ENCODE peak calls at places on chromosome 4, in four cellular contexts. C, H, Z and I are unnamed samples.

GRCh38 chr4:38002451-38003071 is 42.4 kb downstream of the PTTG2 start:
- DNase-seq in C (peak; percentile 3), H (no peak), Z (no peak), I (peak; percentile 28)

GRCh38 chr4:1384675-1385372 is 21.4 kb downstream of the NKX1-1 start:
- DNase-seq in C (no peak), H (peak; percentile 34), Z (no peak), I (no peak)

GRCh38 chr4:10115271-10115656 is 1.3 kb downstream of the WDR1 start:
- DNase-seq in C (peak; percentile 90), H (peak; percentile 92), Z (no peak), I (no peak)

GRCh38 chr4:3070709-3071500 is 3.4 kb downstream of the HTT-AS start:
- DNase-seq in C (no peak), H (no peak), Z (no peak), I (no peak)

GRCh38 chr4:10656420-10656819 is 28.1 kb downstream of the CLNK start:
- DNase-seq in C (no peak), H (no peak), Z (no peak), I (no peak)

GRCh38 chr4:4296283-4296846 is 6.3 kb downstream of the ZBTB49 start:
- DNase-seq in C (no peak), H (no peak), Z (no peak), I (no peak)

GRCh38 chr4:108303488-108304177 is 134.9 kb upstream of the LEF1 start:
- DNase-seq in C (no peak), H (no peak), Z (peak; percentile 19), I (no peak)

GRCh38 chr4:165779950-165780670 is 92.9 kb upstream of the TLL1 start:
- DNase-seq in C (no peak), H (no peak), Z (no peak), I (no peak)

GRCh38 chr4:161916010-161916409 is 247.8 kb downstream of the FSTL5 start:
- DNase-seq in C (no peak), H (no peak), Z (no peak), I (no peak)

GRCh38 chr4:186297013-186297645 is 31.1 kb downstream of the F11 start:
- DNase-seq in C (peak; percentile 51), H (peak; percentile 92), Z (peak; percentile 56), I (peak; percentile 56)

GRCh38 chr4:173917255-173917960 is 366.1 kb downstream of the FBXO8 start:
- DNase-seq in C (no peak), H (no peak), Z (no peak), I (no peak)

GRCh38 chr4:127870688-127871087 is 10.0 kb upstream of the PLK4 start:
- DNase-seq in C (peak; percentile 85), H (peak; percentile 46), Z (no peak), I (no peak)

GRCh38 chr4:54077812-54078211 is 13.4 kb upstream of the CHIC2 start:
- DNase-seq in C (peak; percentile 36), H (no peak), Z (no peak), I (no peak)
- H3K4me3 ChIP-seq in C (no peak overlapping the region), H (no peak overlapping the region), Z (no peak overlapping the region), I (no peak overlapping the region)

DNA sequence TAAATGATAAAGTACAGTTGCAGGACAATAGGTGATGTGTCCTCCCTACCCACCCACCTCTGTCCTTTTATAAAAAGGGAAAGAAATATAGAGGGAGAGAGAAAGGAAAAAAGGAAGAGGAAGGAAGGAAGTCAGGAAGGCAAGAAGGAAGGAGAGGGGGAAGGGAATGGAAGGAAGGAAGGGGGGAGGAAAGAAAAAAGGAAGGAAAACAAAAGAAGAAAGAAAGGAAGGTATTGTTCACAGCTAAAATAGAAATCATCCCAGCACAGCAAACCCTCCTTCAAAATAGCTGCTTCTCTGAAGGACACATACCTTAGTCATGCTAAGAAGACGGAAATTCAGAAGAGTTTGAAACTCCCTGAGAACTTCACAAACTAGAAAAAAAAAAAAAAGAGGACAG is 8.4 kb downstream of the NKX6-1 start:
- DNase-seq in C (no peak), H (no peak), Z (no peak), I (no peak)
- H3K27me3 ChIP-seq in C (peaks cover 99% of the 10 kb centered on the region), H (peaks cover 75% of the 10 kb centered on the region), Z (no peaks in the 10 kb centered on the region), I (peaks cover 100% of the 10 kb centered on the region)

GRCh38 chr4:159158083-159158617 is 55.3 kb downstream of the RAPGEF2 start:
- DNase-seq in C (peak; percentile 55), H (no peak), Z (no peak), I (peak; percentile 54)

GRCh38 chr4:159151701-159152100 is 48.8 kb downstream of the RAPGEF2 start:
- DNase-seq in C (no peak), H (no peak), Z (no peak), I (no peak)

GRCh38 chr4:159153669-159154068 is 50.8 kb downstream of the RAPGEF2 start:
- DNase-seq in C (no peak), H (no peak), Z (no peak), I (no peak)

GRCh38 chr4:159158989-159159388 is 56.1 kb downstream of the RAPGEF2 start:
- DNase-seq in C (peak; percentile 46), H (no peak), Z (no peak), I (peak; percentile 25)

GRCh38 chr4:159155119-159155518 is 52.2 kb downstream of the RAPGEF2 start:
- DNase-seq in C (no peak), H (no peak), Z (no peak), I (no peak)
- H3K79me2 ChIP-seq in C (peaks cover 64% of the 10 kb centered on the region), H (peaks cover 89% of the 10 kb centered on the region), Z (no peaks in the 10 kb centered on the region), I (peaks cover 87% of the 10 kb centered on the region)

DNA sequence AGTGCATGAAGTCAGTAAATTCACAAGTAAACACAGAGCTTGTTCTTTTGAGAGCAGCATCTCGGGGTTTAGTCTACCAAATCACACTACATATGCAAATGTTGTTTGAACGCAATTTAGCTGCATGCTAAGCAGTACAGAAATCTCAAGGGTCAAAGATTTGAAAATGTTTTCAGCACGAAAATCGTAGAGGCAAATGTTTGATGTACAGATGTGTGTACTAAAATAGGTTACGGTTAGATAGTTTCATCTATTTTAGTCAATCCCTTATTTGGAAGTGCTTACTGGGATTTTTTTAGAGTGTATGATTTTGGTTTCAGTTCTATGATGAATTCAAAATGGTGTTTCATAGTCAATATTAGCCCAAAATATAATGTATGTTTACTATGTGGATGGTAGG is 1928.2 kb upstream of the TENM3 start:
- DNase-seq in C (no peak), H (no peak), Z (no peak), I (no peak)
- H3K4me3 ChIP-seq in C (no peak overlapping the region), H (no peak overlapping the region), Z (no peak overlapping the region), I (no peak overlapping the region)

GRCh38 chr4:175234162-175234561 is 316.0 kb downstream of the ADAM29 start:
- DNase-seq in C (no peak), H (no peak), Z (no peak), I (no peak)

DNA sequence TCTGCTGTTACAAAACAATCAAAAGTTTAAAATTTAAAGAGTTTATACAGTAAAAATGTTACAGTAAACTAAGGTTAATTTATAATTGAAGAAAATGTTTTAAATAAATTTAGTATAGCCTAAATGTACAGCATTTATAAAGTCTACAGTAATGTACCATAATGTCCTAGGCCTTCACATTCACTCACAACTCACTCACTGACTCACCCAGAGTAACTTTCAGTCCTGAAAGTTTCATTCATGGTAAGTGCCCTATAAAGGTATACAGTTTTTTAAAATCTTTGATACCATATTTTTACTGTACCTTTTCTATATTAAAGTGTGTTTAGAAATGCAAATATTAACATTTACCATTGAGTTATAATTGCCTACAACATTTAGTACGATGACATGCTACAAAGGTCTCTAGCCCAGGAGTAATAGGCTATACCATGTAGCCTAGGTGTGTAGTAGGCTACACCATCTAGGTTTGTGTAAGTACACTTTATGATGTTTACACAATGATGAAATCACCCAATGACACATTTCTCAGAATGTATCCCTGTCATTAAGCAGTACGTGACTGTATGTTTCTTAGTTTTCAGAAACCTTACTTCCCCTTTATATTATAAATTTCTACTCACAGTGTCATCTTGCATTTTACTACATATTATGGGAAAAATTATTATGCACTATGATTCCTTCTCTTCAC is 320.8 kb downstream of the ADAM29 start:
- DNase-seq in C (no peak), H (no peak), Z (no peak), I (no peak)
- H3K27me3 ChIP-seq in C (no peaks in the 10 kb centered on the region), H (no peaks in the 10 kb centered on the region), Z (no peaks in the 10 kb centered on the region), I (no peaks in the 10 kb centered on the region)

GRCh38 chr4:109473824-109474223 is 40.2 kb downstream of the SEC24B start:
- DNase-seq in C (peak; percentile 20), H (no peak), Z (no peak), I (no peak)
- H3K79me2 ChIP-seq in C (peaks cover 89% of the 10 kb centered on the region), H (peaks cover 91% of the 10 kb centered on the region), Z (peaks cover 96% of the 10 kb centered on the region), I (peaks cover 98% of the 10 kb centered on the region)

GRCh38 chr4:54225671-54226398 is 3.3 kb upstream of the PDGFRA start:
- DNase-seq in C (no peak), H (peak; percentile 85), Z (no peak), I (peak; percentile 29)
- H3K4me3 ChIP-seq in C (peak overlapping the region; percentile 22), H (peak overlapping the region; percentile 93), Z (no peak overlapping the region), I (peak overlapping the region; percentile 57)

GRCh38 chr4:7194251-7195137 is 2.2 kb downstream of the SORCS2 start:
- DNase-seq in C (no peak), H (peak; percentile 90), Z (no peak), I (peak; percentile 62)
- H3K27me3 ChIP-seq in C (peaks cover 43% of the 10 kb centered on the region), H (peaks cover 40% of the 10 kb centered on the region), Z (peaks cover 10% of the 10 kb centered on the region), I (peaks cover 45% of the 10 kb centered on the region)

GRCh38 chr4:85784947-85785346 is 310.0 kb downstream of the ARHGAP24 start:
- DNase-seq in C (no peak), H (no peak), Z (no peak), I (no peak)

GRCh38 chr4:85784348-85784747 is 309.4 kb downstream of the ARHGAP24 start:
- DNase-seq in C (peak; percentile 61), H (no peak), Z (no peak), I (peak; percentile 14)

GRCh38 chr4:85787133-85787532 is 312.2 kb downstream of the ARHGAP24 start:
- DNase-seq in C (peak; percentile 81), H (no peak), Z (no peak), I (no peak)

GRCh38 chr4:85783483-85783882 is 308.5 kb downstream of the ARHGAP24 start:
- DNase-seq in C (peak; percentile 95), H (no peak), Z (no peak), I (no peak)

DNA sequence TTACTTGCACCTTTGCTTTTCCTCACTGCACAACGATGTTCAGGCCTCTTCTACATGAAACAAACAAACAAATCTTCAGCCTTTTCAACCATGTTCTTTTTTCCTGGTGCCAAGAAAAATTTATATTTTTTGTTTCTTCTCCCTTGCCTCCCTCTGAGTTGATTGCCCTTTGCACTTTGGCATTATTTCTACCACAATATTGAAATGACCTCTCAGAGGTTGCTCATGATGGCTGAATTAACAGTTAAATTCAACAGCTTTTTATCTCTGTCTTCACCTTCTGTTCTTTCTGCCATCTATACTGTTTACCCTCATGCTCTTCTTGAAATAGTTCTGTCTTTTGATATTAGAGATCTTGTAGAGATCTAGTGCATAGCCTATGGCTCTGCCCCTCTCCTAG is 308.9 kb downstream of the ARHGAP24 start:
- DNase-seq in C (no peak), H (no peak), Z (no peak), I (no peak)
- H3K79me2 ChIP-seq in C (peaks cover 97% of the 10 kb centered on the region), H (peaks cover 84% of the 10 kb centered on the region), Z (no peaks in the 10 kb centered on the region), I (no peaks in the 10 kb centered on the region)

DNA sequence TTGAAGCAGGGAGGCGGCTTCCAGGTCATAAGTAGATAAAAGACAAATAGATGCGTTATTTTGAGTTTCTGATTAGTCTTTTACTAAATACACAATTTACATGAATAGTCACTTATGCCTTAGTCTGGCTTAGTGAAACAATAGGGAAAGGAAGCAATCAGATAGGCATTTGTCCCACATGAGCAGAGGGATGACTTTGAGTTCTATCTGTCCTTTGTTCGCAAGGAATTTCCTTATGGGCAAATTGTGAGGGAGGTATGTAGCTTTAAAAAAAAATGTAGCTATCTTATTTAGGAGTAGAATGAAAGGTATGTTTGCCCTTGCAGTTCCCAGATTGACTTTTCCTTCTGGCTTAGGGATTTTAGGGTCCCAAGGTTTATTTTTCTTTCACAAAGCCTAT is 26.3 kb upstream of the ADH1C start:
- DNase-seq in C (no peak), H (no peak), Z (no peak), I (no peak)
- H3K4me3 ChIP-seq in C (no peak overlapping the region), H (no peak overlapping the region), Z (no peak overlapping the region), I (no peak overlapping the region)